ENCODE peak calls at places on chromosomes 7 and 10, in six cellular contexts. Q, I, B, O, F and A are unnamed samples. For H3K4me1, the result is how much of the 10 kb centered on the place peaks cover.

GRCh38 chr7:56483153-56483552 is 366.9 kb upstream of the NUPR2 start:
- DNase-seq in Q (no peak), I (no peak), B (no peak), O (no peak), F (no peak), A (no peak)

GRCh38 chr10:17805921-17806577 is 3.1 kb upstream of the MRC1 start:
- DNase-seq in Q (no peak), I (no peak), B (peak), O (no peak), F (peak), A (peak)

GRCh38 chr10:70272925-70273316 is 10.9 kb downstream of the NPFFR1 start:
- DNase-seq in Q (no peak), I (no peak), B (no peak), O (no peak), F (no peak), A (peak)

GRCh38 chr7:56097700-56098099 is 4.9 kb upstream of the PHKG1 start:
- DNase-seq in Q (peak), I (no peak), B (peak), O (peak), F (peak), A (no peak)

GRCh38 chr7:128860158-128861073 is 2.2 kb upstream of the ATP6V1F start:
- DNase-seq in Q (peak), I (no peak), B (no peak), O (no peak), F (no peak), A (no peak)

GRCh38 chr10:102240467-102241036 is 760 bp downstream of the PITX3 start:
- DNase-seq in Q (no peak), I (no peak), B (no peak), O (no peak), F (no peak), A (no peak)

GRCh38 chr10:119518176-119518575 is 24.3 kb downstream of the RGS10 start:
- DNase-seq in Q (no peak), I (no peak), B (no peak), O (no peak), F (no peak), A (no peak)

GRCh38 chr7:25386311-25386744 is 158.0 kb upstream of the NPVF start:
- DNase-seq in Q (no peak), I (no peak), B (no peak), O (no peak), F (peak), A (no peak)

GRCh38 chr7:142773937-142774744 is 3.4 kb downstream of the PRSS2 start:
- DNase-seq in Q (no peak), I (no peak), B (no peak), O (no peak), F (peak), A (no peak)

GRCh38 chr10:95392250-95392584 is 101.4 kb upstream of the PDLIM1 start:
- DNase-seq in Q (no peak), I (no peak), B (no peak), O (no peak), F (no peak), A (no peak)

GRCh38 chr7:32957326-32958045 is at the start of gene FKBP9:
- DNase-seq in Q (peak), I (no peak), B (peak), O (peak), F (peak), A (peak)

GRCh38 chr10:81874878-81875679 is at the start of gene NRG3:
- DNase-seq in Q (no peak), I (no peak), B (no peak), O (no peak), F (no peak), A (no peak)

GRCh38 chr7:129072410-129073063 is 17.6 kb upstream of the TNPO3 start:
- DNase-seq in Q (no peak), I (no peak), B (no peak), O (no peak), F (no peak), A (no peak)

GRCh38 chr7:42691030-42691639 is 220.7 kb downstream of the C7orf25 start:
- DNase-seq in Q (peak), I (no peak), B (peak), O (no peak), F (no peak), A (no peak)

GRCh38 chr7:26538683-26539082 is 247.0 kb downstream of the SNX10 start:
- DNase-seq in Q (no peak), I (no peak), B (no peak), O (no peak), F (no peak), A (no peak)

GRCh38 chr10:79948976-79949722 is at the start of gene SFTPD:
- DNase-seq in Q (no peak), I (no peak), B (peak), O (no peak), F (peak), A (no peak)

GRCh38 chr7:115229401-115230083 is 307.6 kb downstream of the MDFIC start:
- DNase-seq in Q (peak), I (peak), B (no peak), O (no peak), F (no peak), A (no peak)

GRCh38 chr7:129773328-129773731 is 161.8 kb downstream of the NRF1 start:
- DNase-seq in Q (no peak), I (no peak), B (no peak), O (no peak), F (no peak), A (no peak)

GRCh38 chr10:1048732-1049424 is at the start of gene IDI1:
- DNase-seq in Q (peak), I (peak), B (peak), O (peak), F (peak), A (peak)
- H3K4me1 ChIP-seq in Q (under half), I (under half), B (under half), O (half or more), F (half or more), A (under half)

DNA sequence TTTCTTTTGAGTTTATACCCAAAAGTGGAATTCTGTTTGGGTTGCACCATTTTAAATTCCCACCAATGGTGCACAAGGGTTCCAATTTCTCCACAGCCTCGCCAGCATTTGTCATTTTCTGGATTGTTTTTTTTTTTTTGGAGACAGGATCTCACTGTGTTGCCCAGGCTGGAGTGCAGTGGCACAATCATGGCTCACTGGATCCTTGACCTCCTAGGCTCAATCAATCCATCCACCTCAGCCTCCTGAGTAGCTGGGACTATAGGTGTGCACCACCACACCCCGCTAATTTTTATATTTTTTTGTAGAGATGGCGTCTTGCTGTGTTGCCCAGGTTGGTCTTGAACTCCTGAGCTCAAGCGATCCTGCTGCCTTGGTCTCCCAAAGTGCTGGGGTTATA is 46.6 kb downstream of the CUX1 start:
- DNase-seq in Q (no peak), I (no peak), B (no peak), O (no peak), F (no peak), A (no peak)
- H3K4me1 ChIP-seq in Q (under half), I (under half), B (under half), O (under half), F (under half), A (under half)

DNA sequence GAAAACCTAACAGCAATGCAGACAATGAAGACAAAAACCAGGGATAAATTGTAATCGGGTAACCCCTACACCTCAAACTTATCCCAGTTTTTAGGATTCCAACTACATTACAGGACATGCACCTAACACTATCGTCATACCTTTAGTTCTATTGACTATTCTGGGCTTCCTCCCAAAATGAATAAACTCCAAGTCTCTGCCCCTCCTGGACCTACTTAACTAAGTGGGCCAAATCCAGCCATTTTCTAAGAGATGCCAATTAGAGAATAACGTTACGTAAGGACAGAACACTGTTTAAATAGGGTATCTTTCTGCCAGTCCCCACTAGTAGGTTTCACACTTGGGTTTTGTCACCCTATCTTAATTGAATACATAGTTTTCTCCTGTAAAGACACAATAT is 253.1 kb upstream of the MKLN1 start:
- DNase-seq in Q (no peak), I (no peak), B (no peak), O (no peak), F (no peak), A (no peak)
- H3K4me1 ChIP-seq in Q (under half), I (under half), B (under half), O (half or more), F (under half), A (under half)

GRCh38 chr7:104023100-104023499 is 33.6 kb upstream of the RELN start:
- DNase-seq in Q (no peak), I (no peak), B (no peak), O (no peak), F (no peak), A (no peak)

GRCh38 chr7:104029765-104030164 is 40.3 kb upstream of the RELN start:
- DNase-seq in Q (no peak), I (no peak), B (no peak), O (no peak), F (no peak), A (no peak)

GRCh38 chr7:104024632-104025031 is 35.2 kb upstream of the RELN start:
- DNase-seq in Q (no peak), I (no peak), B (no peak), O (no peak), F (no peak), A (no peak)
- H3K4me1 ChIP-seq in Q (under half), I (under half), B (under half), O (under half), F (under half), A (under half)

GRCh38 chr10:130606001-130606405 is 469.8 kb downstream of the GLRX3 start:
- DNase-seq in Q (no peak), I (no peak), B (no peak), O (no peak), F (peak), A (peak)

GRCh38 chr10:130615463-130615862 is 479.3 kb downstream of the GLRX3 start:
- DNase-seq in Q (no peak), I (no peak), B (no peak), O (no peak), F (no peak), A (no peak)

GRCh38 chr10:130607386-130607785 is 471.2 kb downstream of the GLRX3 start:
- DNase-seq in Q (no peak), I (no peak), B (no peak), O (no peak), F (no peak), A (peak)

DNA sequence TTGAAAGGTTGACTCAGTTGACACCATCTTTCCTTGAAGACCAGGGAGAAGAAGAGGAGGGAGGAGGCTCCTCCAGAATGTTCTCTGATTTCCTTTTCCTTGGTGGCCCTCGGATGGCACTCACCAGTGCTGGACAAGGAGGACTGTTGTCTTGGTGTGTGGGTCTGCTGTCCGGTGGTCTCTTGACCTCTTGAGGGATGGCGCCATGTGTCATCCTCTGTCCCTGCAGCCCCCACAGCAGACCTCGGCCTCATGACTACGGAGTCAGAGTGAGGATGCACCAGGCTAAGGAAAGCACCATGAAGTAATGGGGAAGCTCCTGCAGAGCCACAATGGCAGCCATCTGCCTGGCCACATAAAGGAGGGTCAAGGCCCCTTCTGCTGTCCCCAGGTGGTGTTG is 475.0 kb downstream of the GLRX3 start:
- DNase-seq in Q (no peak), I (no peak), B (no peak), O (no peak), F (no peak), A (no peak)
- H3K4me1 ChIP-seq in Q (under half), I (under half), B (under half), O (under half), F (under half), A (under half)

DNA sequence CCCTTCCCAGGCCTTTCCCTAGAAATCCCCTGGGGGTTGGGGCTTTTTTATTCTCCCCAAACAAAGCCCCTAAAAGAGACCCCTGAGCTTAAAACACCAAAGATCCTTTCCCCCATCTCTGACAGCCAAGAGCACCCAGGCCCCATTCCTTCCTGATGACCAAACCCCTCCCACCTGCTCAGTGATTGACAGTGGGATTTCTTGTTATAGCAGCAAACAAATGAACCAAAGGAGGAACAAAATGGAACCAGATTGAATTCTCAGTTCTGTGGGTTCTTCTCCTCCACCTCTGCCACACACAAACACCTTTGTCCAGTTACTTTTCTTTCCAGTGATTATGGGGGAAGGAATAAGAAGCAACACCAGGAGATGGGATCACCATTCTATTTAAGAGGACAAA is 21.5 kb upstream of the CDHR3 start:
- DNase-seq in Q (no peak), I (no peak), B (no peak), O (no peak), F (no peak), A (no peak)
- H3K4me1 ChIP-seq in Q (under half), I (under half), B (under half), O (under half), F (under half), A (under half)

DNA sequence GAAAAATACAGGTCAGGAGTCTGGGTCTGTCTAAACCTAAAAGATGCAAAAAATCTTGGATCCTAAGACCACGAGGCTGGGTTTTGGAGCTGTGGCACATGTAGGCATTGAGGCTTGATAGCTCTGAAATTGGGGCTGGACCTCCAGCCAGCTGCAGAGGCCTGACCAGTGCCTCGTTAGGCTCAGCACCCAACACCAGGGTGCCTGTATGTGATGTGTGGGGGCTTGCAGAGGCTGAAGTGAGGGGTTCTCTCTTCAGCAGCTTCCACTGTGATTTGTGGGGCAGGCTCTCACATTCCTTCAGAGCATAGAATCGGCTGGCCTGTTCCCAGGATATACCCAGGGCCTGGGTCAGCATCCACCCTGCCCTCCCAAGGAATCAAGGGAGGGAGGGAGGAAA is 247.8 kb downstream of the BUB3 start:
- DNase-seq in Q (no peak), I (no peak), B (no peak), O (no peak), F (no peak), A (no peak)
- H3K4me1 ChIP-seq in Q (under half), I (under half), B (under half), O (under half), F (under half), A (under half)

GRCh38 chr10:33335550-33335799 is 1.0 kb upstream of the NRP1 start:
- DNase-seq in Q (no peak), I (no peak), B (no peak), O (no peak), F (no peak), A (no peak)

GRCh38 chr10:33335800-33336605 is 1.5 kb upstream of the NRP1 start:
- DNase-seq in Q (peak), I (no peak), B (peak), O (peak), F (peak), A (peak)

GRCh38 chr10:33334839-33335549 is 527 bp upstream of the NRP1 start:
- DNase-seq in Q (peak), I (no peak), B (peak), O (peak), F (peak), A (peak)

GRCh38 chr10:33337335-33337854 is 2.9 kb upstream of the NRP1 start:
- DNase-seq in Q (peak), I (no peak), B (no peak), O (peak), F (peak), A (no peak)

GRCh38 chr10:33336606-33337334 is 2.3 kb upstream of the NRP1 start:
- DNase-seq in Q (no peak), I (no peak), B (peak), O (peak), F (peak), A (peak)
- H3K4me1 ChIP-seq in Q (under half), I (under half), B (under half), O (under half), F (under half), A (under half)